ENCODE peak calls at places on chromosomes 7 and 10, in six cellular contexts. Y is K562, S is HCT116, T is H1, R is WTC11, Q is HepG2. I is an unnamed sample.

GRCh38 chr7:73477376-73477775 is 43.8 kb downstream of the FZD9 start:
- DNase-seq in S (no peak), Y (peak; percentile 28), Q (no peak), R (no peak), T (no peak), I (no peak)

GRCh38 chr7:91140286-91140685 is 123.9 kb upstream of the FZD1 start:
- DNase-seq in Q (no peak), S (no peak), Y (no peak), T (no peak), R (no peak), I (no peak)

GRCh38 chr7:91351374-91351773 is 87.1 kb downstream of the FZD1 start:
- DNase-seq in Q (peak; percentile 3), S (no peak), R (no peak), T (no peak), Y (no peak), I (no peak)

GRCh38 chr7:27048438-27048837 is 47.4 kb downstream of the HOXA1 start:
- DNase-seq in S (no peak), Y (no peak), Q (no peak), T (no peak), R (peak; percentile 48), I (no peak)

GRCh38 chr7:153381275-153382119 is 621.9 kb downstream of the ACTR3B start:
- DNase-seq in Y (peak; percentile 78), T (peak; percentile 25), Q (peak; percentile 28), R (peak; percentile 10), S (no peak), I (peak; percentile 78)

GRCh38 chr10:124642076-124642710 is 102.0 kb downstream of the FAM53B start:
- DNase-seq in Q (no peak), R (no peak), S (no peak), T (no peak), Y (no peak), I (no peak)

GRCh38 chr10:95475827-95476481 is 85.2 kb downstream of the SORBS1 start:
- DNase-seq in Q (peak; percentile 94), R (no peak), T (no peak), S (no peak), Y (no peak), I (no peak)

GRCh38 chr7:369981-370621 is 80.1 kb downstream of the FOXL3 start:
- DNase-seq in S (no peak), T (no peak), R (no peak), Q (no peak), Y (no peak), I (no peak)

GRCh38 chr10:51542863-51543262 is 156.5 kb downstream of the CSTF2T start:
- DNase-seq in R (no peak), Y (no peak), Q (no peak), S (no peak), T (no peak), I (no peak)

GRCh38 chr10:60266513-60266912 is 123.2 kb downstream of the ANK3 start:
- DNase-seq in R (no peak), Q (no peak), S (no peak), T (no peak), Y (no peak), I (no peak)

GRCh38 chr7:101856488-101857357 is 39.3 kb downstream of the CUX1 start:
- DNase-seq in R (peak; percentile 26), S (peak; percentile 97), Y (peak; percentile 98), Q (peak; percentile 95), T (no peak), I (peak; percentile 87)

GRCh38 chr7:111499027-111499426 is 63.3 kb downstream of the IMMP2L start:
- DNase-seq in R (no peak), Y (peak; percentile 46), T (no peak), S (peak; percentile 7), Q (peak; percentile 28), I (no peak)

GRCh38 chr10:125027889-125028288 is 86.0 kb downstream of the ZRANB1 start:
- DNase-seq in S (no peak), Q (no peak), T (no peak), R (no peak), Y (no peak), I (no peak)

GRCh38 chr10:52818019-52818418 is 45.4 kb upstream of the MBL2 start:
- DNase-seq in Y (no peak), Q (peak; percentile 51), T (peak; percentile 39), R (no peak), S (peak; percentile 41), I (peak; percentile 64)

GRCh38 chr7:84123903-84124573 is 70.6 kb downstream of the SEMA3A start:
- DNase-seq in R (no peak), Y (no peak), Q (peak; percentile 2), T (no peak), S (no peak), I (no peak)

GRCh38 chr7:19215421-19215820 is 70.2 kb upstream of the FERD3L start:
- DNase-seq in R (no peak), Y (no peak), S (no peak), Q (no peak), T (no peak), I (no peak)

GRCh38 chr10:99630991-99631390 is 10.8 kb upstream of the SLC25A28 start:
- DNase-seq in T (no peak), R (no peak), Q (no peak), S (no peak), Y (no peak), I (no peak)

GRCh38 chr10:99629625-99629978 is 9.4 kb upstream of the SLC25A28 start:
- DNase-seq in Q (no peak), S (no peak), T (no peak), R (no peak), Y (no peak), I (no peak)

GRCh38 chr10:99631496-99631895 is 11.3 kb upstream of the SLC25A28 start:
- DNase-seq in R (no peak), T (no peak), Q (no peak), S (no peak), Y (no peak), I (no peak)

GRCh38 chr10:99628923-99629624 is 8.8 kb upstream of the SLC25A28 start:
- DNase-seq in S (no peak), Y (no peak), Q (no peak), T (no peak), R (no peak), I (no peak)

DNA sequence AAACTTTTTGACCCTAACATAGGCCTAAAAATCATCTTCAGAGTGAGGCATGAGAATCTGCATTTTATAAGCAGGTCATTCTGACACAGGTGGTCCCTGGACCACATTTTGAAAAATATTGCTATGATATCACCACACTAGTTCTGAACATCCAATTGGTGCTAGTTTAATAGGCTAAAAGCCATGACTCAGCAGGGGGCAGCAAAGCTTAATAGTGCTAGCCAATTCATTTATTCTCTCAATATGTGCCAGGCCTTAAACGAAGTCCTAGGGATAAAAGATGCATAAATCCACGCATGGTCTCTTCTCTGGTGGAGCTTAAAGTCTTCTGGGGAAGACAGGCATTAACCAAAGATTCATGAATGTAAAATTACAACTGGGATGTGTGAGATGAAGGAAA is 10.2 kb upstream of the SLC25A28 start:
- DNase-seq in Q (peak; percentile 55), R (no peak), T (no peak), Y (no peak), S (peak; percentile 26), I (no peak)
- TF ChIP-seq SP1 in Q (no peak), R (no peak), T (no peak), Y (no peak), S (no peak), I (no peak)

GRCh38 chr7:13897825-13898224 is 91.6 kb downstream of the ETV1 start:
- DNase-seq in Q (no peak), T (no peak), Y (no peak), R (no peak), S (no peak), I (no peak)
- TF ChIP-seq SP1 in Q (no peak), T (no peak), Y (no peak), R (no peak), S (no peak), I (no peak)

GRCh38 chr10:104337527-104337984 is 709 bp downstream of the ITPRIP start:
- DNase-seq in T (no peak), Y (peak; percentile 43), Q (no peak), S (no peak), R (no peak), I (peak; percentile 63)
- TF ChIP-seq SP1 in T (no peak), Y (no peak), Q (no peak), S (no peak), R (no peak), I (no peak)

GRCh38 chr7:45237788-45238461 is 80.3 kb downstream of the RAMP3 start:
- DNase-seq in Q (no peak), Y (peak; percentile 70), S (no peak), R (no peak), T (no peak), I (no peak)
- TF ChIP-seq SP1 in Q (no peak), Y (no peak), S (no peak), R (no peak), T (no peak), I (no peak)

GRCh38 chr7:98957766-98958165 is 79.4 kb downstream of the TRRAP start:
- DNase-seq in S (no peak), T (no peak), Y (no peak), Q (no peak), R (no peak), I (no peak)

GRCh38 chr7:98958968-98959367 is 80.6 kb downstream of the TRRAP start:
- DNase-seq in S (no peak), Q (no peak), T (no peak), Y (no peak), R (no peak), I (no peak)

GRCh38 chr7:98955992-98956391 is 77.7 kb downstream of the TRRAP start:
- DNase-seq in Q (no peak), Y (no peak), S (no peak), R (no peak), T (no peak), I (no peak)

GRCh38 chr7:98956937-98957336 is 78.6 kb downstream of the TRRAP start:
- DNase-seq in T (no peak), Q (no peak), R (no peak), S (no peak), Y (no peak), I (no peak)

DNA sequence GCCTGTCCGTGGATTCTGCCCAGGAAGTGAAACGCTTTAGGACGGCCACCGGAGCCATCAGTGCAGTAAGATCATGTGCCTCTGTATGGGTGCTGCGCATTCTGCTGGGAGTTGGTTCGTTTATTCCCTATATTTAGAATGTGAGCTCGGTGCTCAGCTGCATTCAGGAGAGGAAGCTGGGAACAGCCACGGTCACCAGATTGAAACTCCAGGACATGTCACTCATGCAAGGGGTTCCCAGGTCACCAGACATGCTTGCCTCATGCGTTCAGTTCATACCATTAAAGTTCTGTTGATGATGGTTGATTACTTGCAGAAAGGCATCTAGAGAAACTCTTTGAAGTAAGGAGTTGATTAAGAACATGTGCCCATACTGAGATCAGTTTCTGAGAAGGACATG is 78.1 kb downstream of the TRRAP start:
- DNase-seq in Y (no peak), T (no peak), Q (no peak), R (no peak), S (no peak), I (no peak)
- TF ChIP-seq SP1 in Y (no peak), T (no peak), Q (no peak), R (no peak), S (no peak), I (no peak)

GRCh38 chr7:155865830-155866545 is 53.7 kb upstream of the SHH start:
- DNase-seq in Y (no peak), R (no peak), Q (no peak), T (no peak), S (no peak), I (no peak)
- TF ChIP-seq SP1 in Y (no peak), R (no peak), Q (no peak), T (no peak), S (no peak), I (no peak)